ENCODE peak calls at places on chromosome 10, in five cellular contexts. T is amygdala; O is kidney epithelial cell; K is NCI-H2029; G is activated T-cell treated with anti-CD3 and anti-CD28 coated beads, Interleukin-2, amount 50 U/mL, for 72 hours. A is an unnamed sample.

GRCh38 chr10:21688870-21689269 is 154.8 kb downstream of the MLLT10 start:
- DNase-seq in T (no peak), O (no peak), K (no peak), G (no peak), A (no peak)

GRCh38 chr10:117262296-117263293 is 21.7 kb downstream of the SLC18A2 start:
- DNase-seq in T (no peak), O (no peak), K (no peak), G (no peak), A (no peak)

GRCh38 chr10:69806266-69806665 is 4.6 kb downstream of the COL13A1 start:
- DNase-seq in T (no peak), O (no peak), K (no peak), G (no peak), A (no peak)

GRCh38 chr10:50396491-50397311 is 145.4 kb upstream of the ASAH2 start:
- DNase-seq in T (no peak), O (peak), K (no peak), G (peak), A (peak)

GRCh38 chr10:71837085-71837827 is 13.8 kb downstream of the PSAP start:
- DNase-seq in T (no peak), O (no peak), K (no peak), G (no peak), A (peak)

GRCh38 chr10:110378019-110378418 is 73.3 kb upstream of the SMNDC1 start:
- DNase-seq in T (no peak), O (no peak), K (no peak), G (no peak), A (no peak)

GRCh38 chr10:26733750-26734568 is 36.5 kb downstream of the PDSS1 start:
- DNase-seq in T (peak), O (no peak), K (peak), G (no peak), A (no peak)

GRCh38 chr10:19412531-19412930 is 363.9 kb downstream of the MALRD1 start:
- DNase-seq in T (peak), O (peak), K (no peak), G (no peak), A (no peak)

GRCh38 chr10:71659050-71659738 is 60.4 kb downstream of the C10orf105 start:
- DNase-seq in T (no peak), O (no peak), K (no peak), G (no peak), A (no peak)

GRCh38 chr10:127012769-127013152 is 107.5 kb downstream of the DOCK1 start:
- DNase-seq in T (peak), O (peak), K (peak), G (no peak), A (no peak)

GRCh38 chr10:55174419-55174818 is 373.4 kb upstream of the PCDH15 start:
- DNase-seq in T (no peak), O (no peak), K (no peak), G (no peak), A (no peak)

GRCh38 chr10:50614444-50615137 is 9.2 kb downstream of the SGMS1 start:
- DNase-seq in T (no peak), O (no peak), K (peak), G (no peak), A (peak)

GRCh38 chr10:49407552-49408137 is 11.8 kb upstream of the DRGX start:
- DNase-seq in T (peak), O (peak), K (no peak), G (peak), A (peak)

GRCh38 chr10:21929070-21929469 is 74.5 kb downstream of the DNAJC1 start:
- DNase-seq in T (no peak), O (no peak), K (no peak), G (no peak), A (no peak)

GRCh38 chr10:43060291-43060690 is 16.6 kb upstream of the RET start:
- DNase-seq in T (no peak), O (no peak), K (peak), G (no peak), A (no peak)

GRCh38 chr10:131854579-131855335 is 46.1 kb upstream of the PPP2R2D start:
- DNase-seq in T (no peak), O (no peak), K (no peak), G (no peak), A (no peak)

GRCh38 chr10:128044961-128045832 is 81.0 kb downstream of the MKI67 start:
- DNase-seq in T (no peak), O (no peak), K (no peak), G (no peak), A (no peak)

GRCh38 chr10:62185914-62186692 is 82.5 kb downstream of the RTKN2 start:
- DNase-seq in T (no peak), O (no peak), K (no peak), G (peak), A (peak)

GRCh38 chr10:133467286-133467911 is 13.7 kb downstream of the SCART1 start:
- DNase-seq in T (no peak), O (no peak), K (no peak), G (no peak), A (no peak)

GRCh38 chr10:16009736-16010259 is 149.5 kb upstream of the MINDY3 start:
- DNase-seq in T (no peak), O (no peak), K (no peak), G (no peak), A (no peak)

GRCh38 chr10:69639291-69640195 is 9.5 kb downstream of the FAM241B start:
- DNase-seq in T (peak), O (peak), K (peak), G (peak), A (peak)

GRCh38 chr10:89744021-89744420 is 42.6 kb downstream of the KIF20B start:
- DNase-seq in T (no peak), O (no peak), K (no peak), G (no peak), A (no peak)

GRCh38 chr10:76736848-76737495 is 900.6 kb downstream of the KCNMA1 start:
- DNase-seq in T (no peak), O (no peak), K (no peak), G (no peak), A (no peak)

GRCh38 chr10:13536674-13537366 is 8.0 kb upstream of the BEND7 start:
- DNase-seq in T (no peak), O (peak), K (peak), G (peak), A (peak)

GRCh38 chr10:30990971-30991646 is 40.6 kb downstream of the ZNF438 start:
- DNase-seq in T (no peak), O (no peak), K (no peak), G (no peak), A (no peak)

GRCh38 chr10:18735711-18736110 is 76.5 kb downstream of the ARL5B start:
- DNase-seq in T (no peak), O (no peak), K (no peak), G (no peak), A (no peak)

GRCh38 chr10:56715262-56715661 is 354.2 kb upstream of the ZWINT start:
- DNase-seq in T (no peak), O (no peak), K (no peak), G (no peak), A (no peak)

GRCh38 chr10:119479532-119479931 is 63.0 kb downstream of the RGS10 start:
- DNase-seq in T (no peak), O (no peak), K (no peak), G (no peak), A (no peak)

GRCh38 chr10:102065561-102066420 is 642 bp downstream of the HPS6 start:
- DNase-seq in T (peak), O (no peak), K (no peak), G (peak), A (peak)

GRCh38 chr10:71569775-71570588 is 149.6 kb downstream of the C10orf105 start:
- DNase-seq in T (peak), O (no peak), K (no peak), G (peak), A (peak)

GRCh38 chr10:61869772-61870520 is 31.6 kb upstream of the ARID5B start:
- DNase-seq in T (no peak), O (no peak), K (no peak), G (no peak), A (no peak)

GRCh38 chr10:63466168-63466935 is 575 bp upstream of the JMJD1C start:
- DNase-seq in T (peak), O (no peak), K (peak), G (no peak), A (peak)

GRCh38 chr10:18043607-18044006 is 91.9 kb downstream of the SLC39A12 start:
- DNase-seq in T (no peak), O (no peak), K (no peak), G (no peak), A (no peak)

A was measured in activated CD8-positive, alpha-beta T cell treated with anti-CD3 and anti-CD28 coated beads for 36 hours.